ENCODE peak calls at places on chromosomes 7 and 10, in eight cellular contexts. P is GM04503, I is progenitor cell of endocrine pancreas, W is GM23248, M is iris pigment epithelial cell, U is neuronal stem cell, S is HS-5, C is hypothalamus. X is an unnamed sample.

GRCh38 chr7:46146454-46147255 is 225.6 kb upstream of the IGFBP3 start:
- DNase-seq in P (peak; percentile 93), I (no peak), W (peak; percentile 96), M (peak; percentile 61), U (no peak), S (peak; percentile 98), C (no peak), X (no peak)

GRCh38 chr7:70563960-70564359 is 568.0 kb upstream of the GALNT17 start:
- DNase-seq in P (no peak), I (no peak), W (no peak), M (no peak), U (no peak), S (no peak), C (no peak), X (no peak)

GRCh38 chr10:114548662-114549061 is 109.4 kb downstream of the ABLIM1 start:
- DNase-seq in P (no peak), I (no peak), W (peak; percentile 55), M (peak; percentile 40), U (peak; percentile 41), S (no peak), C (no peak), X (no peak)

GRCh38 chr7:64774204-64774842 is 19.9 kb upstream of the ZNF138 start:
- DNase-seq in P (no peak), I (no peak), W (no peak), M (no peak), U (no peak), S (no peak), C (no peak), X (no peak)

GRCh38 chr10:119246862-119247549 is 39.6 kb downstream of the GRK5 start:
- DNase-seq in P (peak; percentile 91), I (no peak), W (peak; percentile 89), M (peak; percentile 97), U (no peak), S (peak; percentile 41), C (no peak), X (no peak)

GRCh38 chr7:116933465-116933864 is 19.8 kb upstream of the ST7 start:
- DNase-seq in P (no peak), I (no peak), W (no peak), M (no peak), U (no peak), S (no peak), C (no peak), X (no peak)

GRCh38 chr7:26399747-26400146 is 108.1 kb downstream of the SNX10 start:
- DNase-seq in P (no peak), I (no peak), W (no peak), M (no peak), U (no peak), S (no peak), C (no peak), X (no peak)

GRCh38 chr10:34145751-34146150 is 669.3 kb downstream of the PARD3 start:
- DNase-seq in P (no peak), I (no peak), W (peak; percentile 49), M (peak; percentile 64), U (no peak), S (no peak), C (no peak), X (no peak)

GRCh38 chr10:17430647-17431355 is 23.6 kb downstream of the ST8SIA6 start:
- DNase-seq in P (peak; percentile 26), I (peak; percentile 37), W (peak; percentile 76), M (peak; percentile 75), U (peak; percentile 58), S (no peak), C (no peak), X (no peak)

GRCh38 chr10:121683366-121683765 is 85.1 kb upstream of the FGFR2 start:
- DNase-seq in P (no peak), I (no peak), W (no peak), M (no peak), U (no peak), S (no peak), C (no peak), X (no peak)

GRCh38 chr7:112118581-112119566 is 87.3 kb downstream of the DOCK4 start:
- DNase-seq in P (no peak), I (no peak), W (no peak), M (no peak), U (no peak), S (no peak), C (no peak), X (no peak)

GRCh38 chr10:116947838-116948529 is 57.0 kb downstream of the SHTN1 start:
- DNase-seq in P (no peak), I (no peak), W (peak; percentile 20), M (peak; percentile 65), U (peak; percentile 21), S (peak; percentile 24), C (no peak), X (no peak)

GRCh38 chr10:12559578-12560178 is 210.3 kb downstream of the CAMK1D start:
- DNase-seq in P (no peak), I (no peak), W (no peak), M (no peak), U (no peak), S (no peak), C (no peak), X (no peak)

GRCh38 chr10:102669206-102670064 is 25.2 kb downstream of the TRIM8 start:
- DNase-seq in P (no peak), I (no peak), W (peak; percentile 80), M (peak; percentile 39), U (no peak), S (no peak), C (no peak), X (no peak)

GRCh38 chr7:66429498-66430163 is 199.1 kb upstream of the KCTD7 start:
- DNase-seq in P (no peak), I (no peak), W (no peak), M (peak; percentile 36), U (no peak), S (no peak), C (no peak), X (no peak)